ENCODE peak calls at places on chromosomes 5 and 9, in five cellular contexts. M is GM13976, T is A549, Z is pancreas, N is cardiac fibroblast. V is an unnamed sample.
A peak's percentile ranks its signal among the peaks of the same experiment; 100 is the strongest.

GRCh38 chr9:4508907-4509589 is 18.8 kb downstream of the SLC1A1 start:
- DNase-seq in M (no peak), T (no peak), Z (no peak), N (peak; percentile 41), V (no peak)

GRCh38 chr9:115649991-115650472 is 503.6 kb upstream of the PAPPA start:
- DNase-seq in M (no peak), T (no peak), Z (peak; percentile 32), N (peak; percentile 92), V (peak; percentile 34)

GRCh38 chr5:78162253-78162862 is 132.1 kb downstream of the AP3B1 start:
- DNase-seq in M (peak; percentile 28), T (peak; percentile 10), Z (no peak), N (peak; percentile 65), V (no peak)

GRCh38 chr9:89720721-89721660 is 116.2 kb downstream of the GADD45G start:
- DNase-seq in M (no peak), T (no peak), Z (no peak), N (no peak), V (no peak)

GRCh38 chr9:124208571-124208970 is 49.2 kb upstream of the NEK6 start:
- DNase-seq in M (no peak), T (no peak), Z (no peak), N (no peak), V (no peak)

GRCh38 chr5:132353593-132353992 is 15.9 kb upstream of the SLC22A5 start:
- DNase-seq in M (no peak), T (no peak), Z (no peak), N (no peak), V (no peak)

GRCh38 chr9:68515304-68516017 is 25.2 kb downstream of the TMEM252 start:
- DNase-seq in M (no peak), T (no peak), Z (no peak), N (peak; percentile 88), V (no peak)

GRCh38 chr5:86951761-86952160 is 315.9 kb upstream of the RASA1 start:
- DNase-seq in M (no peak), T (no peak), Z (no peak), N (no peak), V (no peak)

GRCh38 chr5:74056789-74057164 is 430.8 kb downstream of the ARHGEF28 start:
- DNase-seq in M (no peak), T (peak; percentile 29), Z (peak; percentile 57), N (peak; percentile 58), V (no peak)

GRCh38 chr9:17810728-17811634 is 232.1 kb downstream of the SH3GL2 start:
- DNase-seq in M (peak; percentile 45), T (peak; percentile 17), Z (peak; percentile 28), N (peak; percentile 78), V (peak; percentile 23)

GRCh38 chr5:90909091-90909503 is 350.5 kb downstream of the ADGRV1 start:
- DNase-seq in M (no peak), T (no peak), Z (no peak), N (peak; percentile 78), V (peak; percentile 32)

GRCh38 chr9:134367796-134368490 is 41.7 kb downstream of the RXRA start:
- DNase-seq in M (no peak), T (no peak), Z (no peak), N (no peak), V (no peak)

GRCh38 chr9:137280478-137281344 is 3.2 kb downstream of the TOR4A start:
- DNase-seq in M (no peak), T (no peak), Z (no peak), N (peak; percentile 51), V (no peak)

GRCh38 chr5:81132381-81132780 is 100.7 kb upstream of the CKMT2 start:
- DNase-seq in M (no peak), T (no peak), Z (no peak), N (no peak), V (no peak)

GRCh38 chr5:141517902-141518610 is 29.2 kb downstream of the PCDHGC5 start:
- DNase-seq in M (no peak), T (no peak), Z (no peak), N (peak; percentile 71), V (no peak)

GRCh38 chr5:159459951-159460538 is 129.8 kb upstream of the IL12B start:
- DNase-seq in M (no peak), T (no peak), Z (no peak), N (no peak), V (peak; percentile 36)

GRCh38 chr9:127904518-127904887 is 5.1 kb upstream of the ST6GALNAC6 start:
- DNase-seq in M (peak; percentile 36), T (no peak), Z (peak; percentile 61), N (peak; percentile 44), V (no peak)

GRCh38 chr9:133205996-133206931 is 2.8 kb downstream of the OBP2B start:
- DNase-seq in M (no peak), T (no peak), Z (no peak), N (no peak), V (no peak)

GRCh38 chr5:67900515-67900914 is 315.0 kb upstream of the PIK3R1 start:
- DNase-seq in M (no peak), T (no peak), Z (no peak), N (peak; percentile 25), V (no peak)

GRCh38 chr5:82164957-82165698 is 113.0 kb downstream of the RPS23 start:
- DNase-seq in M (no peak), T (peak; percentile 22), Z (peak; percentile 32), N (peak; percentile 63), V (no peak)
- TF ChIP-seq CTCF in M (no peak), T (no peak), Z (no peak), N (peak; percentile 10), V (no peak)

GRCh38 chr5:45796959-45797553 is 100.9 kb upstream of the HCN1 start:
- DNase-seq in M (no peak), T (no peak), Z (no peak), N (no peak), V (no peak)
- TF ChIP-seq CTCF in M (peak; percentile 20), T (no peak), Z (peak; percentile 27), N (peak; percentile 32), V (no peak)

GRCh38 chr5:6287136-6287535 is 91.2 kb downstream of the MED10 start:
- DNase-seq in M (no peak), T (no peak), Z (no peak), N (no peak), V (no peak)

GRCh38 chr5:6286404-6286803 is 91.9 kb downstream of the MED10 start:
- DNase-seq in M (no peak), T (no peak), Z (no peak), N (no peak), V (no peak)

GRCh38 chr5:6296524-6296923 is 81.8 kb downstream of the MED10 start:
- DNase-seq in M (no peak), T (no peak), Z (no peak), N (no peak), V (no peak)

DNA sequence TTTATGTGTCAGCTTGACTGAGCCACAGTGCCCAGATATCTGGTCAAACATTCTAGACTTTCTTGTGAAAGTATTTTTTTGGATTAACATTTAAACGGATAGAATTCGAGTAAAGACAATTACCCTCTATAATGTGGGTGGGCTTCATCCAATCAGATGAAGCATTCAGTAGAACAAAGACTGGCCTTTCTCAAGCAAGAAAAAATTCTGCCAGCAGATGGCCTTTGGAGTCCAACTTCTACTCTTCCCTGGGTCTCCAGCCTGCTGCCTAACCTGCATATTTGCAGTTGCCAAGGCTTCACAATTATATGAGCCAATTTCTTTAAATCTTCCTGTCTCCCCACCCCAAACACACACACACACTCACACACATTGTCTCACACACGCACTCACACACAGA is 86.4 kb downstream of the MED10 start:
- DNase-seq in M (no peak), T (no peak), Z (no peak), N (peak; percentile 2), V (no peak)
- TF ChIP-seq CTCF in M (peak; percentile 3), T (no peak), Z (no peak), N (peak; percentile 11), V (no peak)

GRCh38 chr9:85715587-85715986 is 26.2 kb downstream of the AGTPBP1 start:
- DNase-seq in M (no peak), T (no peak), Z (no peak), N (peak; percentile 45), V (no peak)

GRCh38 chr9:85713897-85714296 is 27.9 kb downstream of the AGTPBP1 start:
- DNase-seq in M (no peak), T (no peak), Z (no peak), N (peak; percentile 32), V (no peak)

GRCh38 chr9:85717220-85717619 is 24.5 kb downstream of the AGTPBP1 start:
- DNase-seq in M (no peak), T (no peak), Z (no peak), N (no peak), V (no peak)

GRCh38 chr9:85716031-85716877 is 25.5 kb downstream of the AGTPBP1 start:
- DNase-seq in M (peak; percentile 39), T (no peak), Z (no peak), N (no peak), V (no peak)
- TF ChIP-seq CTCF in M (peak; percentile 22), T (peak; percentile 9), Z (no peak), N (peak; percentile 7), V (no peak)

V was measured in AG09319.